ENCODE peak calls at places on chromosome 18, in eight cellular contexts. K is foreskin fibroblast; U is body of pancreas; O is activated CD8-positive, alpha-beta memory T cell treated with anti-CD3 and anti-CD28 coated beads, Interleukin-2, amount 50 U/mL, for 48 hours; D is activated naive CD4-positive, alpha-beta T cell treated with anti-CD3 and anti-CD28 coated beads for 36 hours; C is DMS153; H is GM10248; B is glutamatergic neuron. S is an unnamed sample.

GRCh38 chr18:51716277-51716676 is 518.8 kb upstream of the MEX3C start:
- DNase-seq in O (no peak), C (no peak), B (no peak), H (no peak), K (no peak), D (no peak), U (no peak), S (no peak)

GRCh38 chr18:77081387-77081773 is 51.2 kb downstream of the MBP start:
- DNase-seq in U (no peak), O (no peak), B (no peak), K (peak), D (no peak), C (no peak), H (no peak), S (no peak)

GRCh38 chr18:13137041-13137938 is 81.3 kb upstream of the LDLRAD4 start:
- DNase-seq in H (peak), O (peak), C (no peak), K (no peak), U (no peak), D (peak), B (peak), S (no peak)

GRCh38 chr18:59839931-59840685 is 59.7 kb upstream of the PMAIP1 start:
- DNase-seq in B (no peak), D (no peak), U (no peak), K (no peak), O (no peak), C (no peak), H (no peak), S (no peak)

GRCh38 chr18:33729556-33729955 is 151.5 kb downstream of the ASXL3 start:
- DNase-seq in B (no peak), U (no peak), H (no peak), D (no peak), C (no peak), K (no peak), O (no peak), S (no peak)

GRCh38 chr18:31736630-31737029 is 24.1 kb downstream of the SLC25A52 start:
- DNase-seq in O (no peak), H (peak), K (no peak), U (no peak), C (no peak), B (no peak), D (no peak), S (no peak)

GRCh38 chr18:40957533-40958070 is 997.4 kb upstream of the PIK3C3 start:
- DNase-seq in H (no peak), U (no peak), O (no peak), C (no peak), D (no peak), B (no peak), K (no peak), S (no peak)

GRCh38 chr18:24276994-24277393 is 120.6 kb downstream of the OSBPL1A start:
- DNase-seq in B (no peak), D (no peak), U (no peak), C (no peak), H (no peak), O (no peak), K (no peak), S (no peak)

GRCh38 chr18:2932247-2933181 is 80.4 kb downstream of the LPIN2 start:
- DNase-seq in U (peak), K (peak), B (no peak), O (no peak), D (peak), C (no peak), H (peak), S (peak)

GRCh38 chr18:62018034-62018760 is 125.4 kb upstream of the RNF152 start:
- DNase-seq in C (no peak), O (no peak), K (peak), B (no peak), U (no peak), D (no peak), H (no peak), S (no peak)

GRCh38 chr18:44819944-44820510 is 139.3 kb downstream of the SETBP1 start:
- DNase-seq in D (no peak), K (no peak), O (no peak), C (no peak), H (peak), B (no peak), U (peak), S (no peak)

GRCh38 chr18:79533146-79533545 is 137.4 kb downstream of the NFATC1 start:
- DNase-seq in U (no peak), K (no peak), B (peak), H (no peak), O (no peak), C (no peak), D (no peak), S (no peak)

GRCh38 chr18:27606851-27607250 is 421.7 kb upstream of the CHST9 start:
- DNase-seq in D (no peak), O (no peak), B (no peak), C (no peak), K (no peak), H (no peak), U (no peak), S (no peak)

GRCh38 chr18:77114564-77115391 is 17.8 kb downstream of the MBP start:
- DNase-seq in B (no peak), K (peak), C (no peak), O (peak), U (peak), H (peak), D (peak), S (peak)

GRCh38 chr18:21404426-21404825 is 162.4 kb downstream of the GREB1L start:
- DNase-seq in B (no peak), D (no peak), U (no peak), H (no peak), K (no peak), O (no peak), C (no peak), S (no peak)

GRCh38 chr18:37566479-37567060 is 972 bp upstream of the CELF4 start:
- DNase-seq in B (peak), O (no peak), K (no peak), D (no peak), U (no peak), H (no peak), C (peak), S (no peak)

GRCh38 chr18:58223717-58224424 is 179.8 kb downstream of the NEDD4L start:
- DNase-seq in H (no peak), K (peak), O (no peak), U (peak), B (no peak), D (no peak), C (peak), S (peak)

GRCh38 chr18:5546660-5547059 is 2.9 kb upstream of the EPB41L3 start:
- DNase-seq in C (no peak), H (no peak), B (peak), O (no peak), U (no peak), K (no peak), D (peak), S (peak)

GRCh38 chr18:55869965-55870585 is 282.1 kb upstream of the TCF4 start:
- DNase-seq in D (no peak), O (no peak), H (no peak), C (no peak), K (peak), B (no peak), U (no peak), S (no peak)

GRCh38 chr18:55878224-55878623 is 290.2 kb upstream of the TCF4 start:
- DNase-seq in B (no peak), O (no peak), U (no peak), C (no peak), K (no peak), D (no peak), H (peak), S (no peak)

GRCh38 chr18:2304378-2305175 is 266.7 kb downstream of the METTL4 start:
- DNase-seq in C (no peak), O (no peak), H (no peak), D (no peak), K (no peak), B (no peak), U (no peak), S (no peak)

GRCh38 chr18:3061581-3062416 is 48.9 kb upstream of the LPIN2 start:
- DNase-seq in U (no peak), H (no peak), O (peak), B (no peak), C (no peak), D (peak), K (no peak), S (no peak)

GRCh38 chr18:57839942-57840381 is 36.8 kb upstream of the ATP8B1 start:
- DNase-seq in H (no peak), U (no peak), O (no peak), K (peak), C (no peak), D (no peak), B (no peak), S (no peak)

GRCh38 chr18:75214766-75215515 is 4.3 kb downstream of the TSHZ1 start:
- DNase-seq in D (no peak), C (no peak), K (no peak), B (no peak), U (no peak), H (no peak), O (no peak), S (no peak)

GRCh38 chr18:70169747-70170146 is 35.7 kb downstream of the RTTN start:
- DNase-seq in U (no peak), K (no peak), O (no peak), H (no peak), C (no peak), D (no peak), B (no peak), S (no peak)

GRCh38 chr18:33735428-33735827 is 157.4 kb downstream of the ASXL3 start:
- DNase-seq in D (no peak), K (no peak), B (no peak), U (no peak), O (no peak), C (no peak), H (no peak), S (no peak)

GRCh38 chr18:21439453-21439852 is 161.1 kb downstream of the ESCO1 start:
- DNase-seq in B (no peak), C (no peak), D (no peak), O (no peak), H (no peak), U (no peak), K (peak), S (no peak)

S was measured in COLO829.